ENCODE peak calls at places on chromosomes 2 and 18, in seven cellular contexts. M is psoas muscle, B is tibial artery, F is transverse colon, E is heart right ventricle, D is mucosa of descending colon, R is OCI-LY7. Q is an unnamed sample. For H3K36me3, the result is how much of the 10 kb centered on the place peaks cover.

GRCh38 chr2:215002500-215002899 is 135.9 kb downstream of the ABCA12 start:
- DNase-seq in R (peak), D (no peak), B (no peak), M (no peak), E (peak), F (no peak), Q (no peak)

GRCh38 chr2:219633276-219634065 is 6.0 kb downstream of the SLC4A3 start:
- DNase-seq in B (peak), D (no peak), F (no peak), R (no peak), M (no peak), E (peak), Q (no peak)

GRCh38 chr18:7207366-7207765 is 23.5 kb upstream of the LRRC30 start:
- DNase-seq in R (no peak), D (no peak), E (no peak), B (no peak), F (no peak), M (no peak), Q (no peak)

GRCh38 chr2:120937736-120938131 is 202.1 kb downstream of the GLI2 start:
- DNase-seq in R (no peak), B (no peak), M (no peak), F (no peak), D (no peak), E (no peak), Q (no peak)

GRCh38 chr2:127612111-127612822 is 33.7 kb upstream of the GPR17 start:
- DNase-seq in D (no peak), E (no peak), B (no peak), F (peak), M (no peak), R (no peak), Q (no peak)

GRCh38 chr2:45083175-45083574 is 73.9 kb upstream of the SIX2 start:
- DNase-seq in M (no peak), F (no peak), R (peak), E (no peak), D (no peak), B (no peak), Q (no peak)

GRCh38 chr2:72276356-72276755 is 128.7 kb upstream of the CYP26B1 start:
- DNase-seq in E (no peak), D (no peak), B (no peak), F (no peak), M (no peak), R (no peak), Q (no peak)

GRCh38 chr2:67828066-67828465 is 234.7 kb downstream of the C1D start:
- DNase-seq in F (no peak), R (no peak), M (no peak), D (no peak), E (no peak), B (no peak), Q (no peak)

GRCh38 chr2:85954918-85955420 is 66.2 kb upstream of the ST3GAL5 start:
- DNase-seq in M (no peak), E (no peak), B (no peak), R (no peak), F (no peak), D (no peak), Q (no peak)

GRCh38 chr2:144374163-144374661 is 145.7 kb downstream of the ZEB2 start:
- DNase-seq in D (no peak), R (no peak), E (no peak), F (no peak), B (no peak), M (no peak), Q (no peak)

GRCh38 chr2:68290825-68291224 is 28.9 kb downstream of the CNRIP1 start:
- DNase-seq in D (no peak), M (no peak), F (no peak), R (no peak), B (no peak), E (peak), Q (no peak)

GRCh38 chr2:69720404-69720803 is 21.5 kb upstream of the ANXA4 start:
- DNase-seq in R (peak), E (no peak), B (no peak), M (no peak), D (no peak), F (no peak), Q (no peak)

GRCh38 chr2:214077727-214078126 is 333.1 kb upstream of the VWC2L start:
- DNase-seq in R (no peak), D (no peak), E (no peak), F (no peak), B (no peak), M (no peak), Q (no peak)

GRCh38 chr2:157364257-157364974 is 38.8 kb upstream of the ERMN start:
- DNase-seq in R (peak), F (no peak), M (no peak), B (no peak), E (no peak), D (no peak), Q (no peak)

GRCh38 chr2:109318150-109318948 is 189.3 kb downstream of the SH3RF3 start:
- DNase-seq in D (peak), B (peak), E (peak), R (no peak), M (peak), F (peak), Q (peak)

DNA sequence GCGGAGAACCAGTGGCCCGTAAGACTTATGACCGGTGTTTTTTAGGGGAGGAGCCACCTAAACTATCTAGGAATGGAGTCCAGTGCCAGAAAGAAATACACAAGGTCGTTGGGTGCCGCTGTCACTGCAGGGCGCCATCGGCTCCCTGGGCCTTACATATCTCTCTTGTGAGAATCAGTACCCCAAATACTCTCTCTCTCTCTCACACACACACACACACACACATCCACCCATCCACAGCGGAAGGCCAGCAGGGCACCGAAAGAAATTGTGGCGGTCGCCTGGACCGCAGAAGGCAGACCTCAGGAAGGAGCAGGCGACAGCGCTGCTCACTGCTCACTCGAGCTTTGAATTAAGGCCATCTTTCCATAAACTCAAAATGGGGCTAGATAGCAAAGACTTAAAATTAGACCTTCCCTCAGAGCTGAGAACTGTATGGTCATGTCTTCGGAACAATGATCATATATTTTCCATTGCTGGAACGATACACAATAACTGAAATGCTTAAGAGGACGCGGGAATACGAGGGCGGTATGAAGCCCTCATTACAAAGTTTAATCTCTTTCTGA is 10.3 kb downstream of the NR4A2 start:
- DNase-seq in B (no peak), D (no peak), E (no peak), R (no peak), F (no peak), M (peak), Q (no peak)
- H3K4me3 ChIP-seq in B (peak), D (no peak), E (peak), R (no peak), F (peak), M (peak), Q (peak)

DNA sequence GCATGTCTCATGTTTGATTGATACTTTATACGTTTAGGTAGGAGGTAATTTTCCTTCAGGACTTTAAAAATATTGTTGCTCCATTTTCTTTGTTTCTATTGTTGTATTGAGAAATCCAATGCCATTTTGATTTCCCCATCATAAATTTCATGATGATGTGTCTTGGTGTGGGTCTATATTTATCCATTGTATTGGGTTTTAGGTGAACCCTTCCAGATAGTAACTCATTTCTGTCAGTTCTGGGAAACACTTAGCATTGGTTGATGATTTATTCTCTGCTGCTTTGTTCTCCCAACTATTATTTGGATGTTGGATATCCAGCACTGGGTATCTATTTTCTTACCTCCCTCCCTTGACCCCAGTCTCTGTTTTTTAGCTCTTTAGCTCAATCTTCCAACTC is 10.0 kb downstream of the MRPL19 start:
- DNase-seq in E (no peak), D (no peak), B (no peak), M (no peak), F (no peak), R (no peak), Q (no peak)
- H3K36me3 ChIP-seq in E (half or more), D (under half), B (half or more), M (under half), F (under half), R (half or more), Q (under half)

DNA sequence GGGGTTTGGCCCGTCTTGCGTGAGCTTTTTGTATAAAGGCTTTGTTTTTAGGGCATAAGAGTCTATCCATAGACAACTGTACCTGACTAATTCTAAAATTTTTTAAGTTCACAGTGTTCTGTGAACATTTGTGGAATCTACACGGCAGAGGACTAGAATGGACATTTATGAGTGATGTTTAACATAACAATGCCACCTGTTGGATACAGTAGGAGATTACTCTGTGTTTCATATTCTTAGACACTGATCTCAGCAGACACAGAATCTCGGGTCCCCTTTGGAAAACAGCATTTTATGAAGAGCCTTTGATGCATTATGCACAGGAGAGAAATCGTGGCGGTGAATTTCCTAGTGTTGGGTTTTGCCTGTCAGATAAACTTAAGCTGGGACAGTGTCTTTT is 752.2 kb downstream of the DPP10 start:
- DNase-seq in R (no peak), E (no peak), M (no peak), D (no peak), B (no peak), F (no peak), Q (no peak)
- TF ChIP-seq CTCF in R (peak), E (no peak), M (no peak), D (no peak), B (no peak), F (no peak), Q (no peak)

DNA sequence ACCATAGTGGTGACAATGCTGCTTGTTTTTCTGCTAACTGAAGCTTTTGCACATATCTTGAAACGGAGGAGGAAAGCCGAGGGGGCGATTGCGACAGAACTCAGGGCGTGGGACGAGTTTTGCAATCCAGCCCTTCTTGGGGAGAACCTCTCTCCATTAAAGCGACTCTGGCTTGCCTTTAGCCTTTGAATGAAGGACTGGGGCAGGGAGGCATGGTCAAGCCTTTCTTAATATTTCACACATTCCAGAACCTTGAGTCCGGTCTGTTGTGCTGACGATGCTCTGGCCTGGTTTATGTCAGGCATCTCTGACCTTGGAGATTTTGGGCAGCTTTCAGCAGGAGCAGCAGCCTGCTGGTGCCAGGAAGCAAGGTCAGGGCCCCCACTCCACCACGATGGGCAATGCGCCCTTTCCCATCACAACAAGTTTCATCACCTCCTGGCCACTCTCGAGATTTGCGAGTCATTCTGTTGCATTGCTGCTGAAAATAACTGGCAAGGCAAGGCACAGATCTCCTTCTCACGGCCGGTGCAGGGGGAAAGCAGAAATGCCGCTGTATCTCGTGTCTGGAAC is 10.8 kb downstream of the EMILIN2 start:
- DNase-seq in B (peak), M (peak), E (peak), R (no peak), D (peak), F (peak), Q (peak)
- H3K4me3 ChIP-seq in B (no peak), M (no peak), E (peak), R (no peak), D (no peak), F (no peak), Q (peak)

GRCh38 chr2:210458395-210458794 is 18.2 kb downstream of the LANCL1 start:
- DNase-seq in R (no peak), E (no peak), F (no peak), M (no peak), B (no peak), D (no peak), Q (no peak)

GRCh38 chr2:210454336-210454735 is 22.2 kb downstream of the LANCL1 start:
- DNase-seq in F (no peak), R (no peak), E (no peak), D (no peak), B (no peak), M (no peak), Q (no peak)

GRCh38 chr2:210459407-210459806 is 17.2 kb downstream of the LANCL1 start:
- DNase-seq in E (no peak), R (no peak), D (no peak), B (no peak), F (no peak), M (no peak), Q (no peak)

GRCh38 chr2:210459925-210460862 is 16.4 kb downstream of the LANCL1 start:
- DNase-seq in B (no peak), M (no peak), E (no peak), R (peak), D (no peak), F (no peak), Q (no peak)

GRCh38 chr2:210456571-210456970 is 20.0 kb downstream of the LANCL1 start:
- DNase-seq in R (no peak), M (no peak), E (no peak), D (no peak), F (no peak), B (no peak), Q (no peak)
- H3K36me3 ChIP-seq in R (half or more), M (under half), E (half or more), D (under half), F (under half), B (under half), Q (under half)

GRCh38 chr18:56124186-56124585 is 514.2 kb downstream of the TXNL1 start:
- DNase-seq in M (no peak), R (no peak), D (no peak), B (no peak), F (no peak), E (no peak), Q (no peak)

GRCh38 chr18:56118422-56118821 is 520.0 kb downstream of the TXNL1 start:
- DNase-seq in M (no peak), E (no peak), R (no peak), B (no peak), F (no peak), D (no peak), Q (no peak)

GRCh38 chr18:56115072-56116038 is 523.0 kb downstream of the TXNL1 start:
- DNase-seq in R (no peak), E (no peak), B (no peak), F (no peak), M (no peak), D (no peak), Q (no peak)

GRCh38 chr18:56121669-56122068 is 516.7 kb downstream of the TXNL1 start:
- DNase-seq in D (no peak), R (no peak), E (no peak), M (no peak), B (no peak), F (no peak), Q (no peak)

GRCh38 chr18:56120781-56121180 is 517.6 kb downstream of the TXNL1 start:
- DNase-seq in D (no peak), F (no peak), R (no peak), B (no peak), E (no peak), M (no peak), Q (no peak)
- TF ChIP-seq CTCF in D (no peak), F (no peak), R (no peak), B (no peak), E (no peak), M (no peak), Q (no peak)

DNA sequence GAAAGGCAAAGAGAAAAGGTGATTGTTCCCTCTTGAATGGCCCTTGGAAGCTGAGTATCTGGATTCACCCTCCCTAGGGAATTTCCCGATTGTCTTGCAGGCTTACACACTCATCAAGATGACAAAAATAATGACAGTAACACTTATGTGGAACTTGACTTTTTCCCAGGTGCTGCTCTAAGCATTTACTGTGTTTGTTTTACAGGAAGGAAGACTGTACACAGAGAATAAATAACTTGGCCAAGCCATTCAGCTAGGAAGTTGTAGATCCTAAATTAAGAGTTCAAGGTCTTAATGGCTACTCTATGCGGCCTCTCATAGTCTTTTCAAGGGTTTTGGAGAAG is 536 bp upstream of the DPP4 start:
- DNase-seq in B (no peak), E (no peak), M (no peak), D (no peak), R (no peak), F (no peak), Q (no peak)
- H3K4me3 ChIP-seq in B (peak), E (peak), M (peak), D (no peak), R (no peak), F (peak), Q (peak)

DNA sequence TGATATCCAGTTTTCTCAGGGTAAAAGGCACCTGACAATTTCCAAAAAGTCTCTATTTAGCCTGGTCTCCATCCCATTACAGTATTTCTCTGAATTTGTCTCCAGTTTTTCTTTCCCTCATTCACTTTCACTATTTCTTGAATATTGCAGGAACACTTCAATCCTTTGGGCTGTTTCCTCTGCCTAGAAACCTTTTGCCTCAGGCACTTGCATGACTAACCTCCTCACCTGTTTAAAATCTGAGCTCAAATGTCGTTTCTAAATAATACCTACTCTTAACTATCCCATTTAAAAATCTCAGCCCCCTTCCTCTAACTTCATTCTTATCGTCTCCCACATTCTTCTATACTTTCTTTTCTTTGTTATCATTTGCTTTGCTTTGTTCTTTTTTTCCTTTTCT is 9.0 kb downstream of the SCN2A start:
- DNase-seq in F (no peak), D (no peak), B (no peak), E (no peak), M (no peak), R (no peak), Q (no peak)
- H3K36me3 ChIP-seq in F (under half), D (under half), B (under half), E (under half), M (under half), R (under half), Q (under half)